ENCODE peak calls at places on chromosomes 13 and 19, in nine cellular contexts. S is A673, H is keratinocyte, F is HepG2, V is H1, T is GM23248, Y is PC-9, Z is GM23338, O is fibroblast of lung. B is an unnamed sample.

GRCh38 chr19:4694211-4694987 is 24.3 kb upstream of the MYDGF start:
- DNase-seq in S (peak; percentile 88), H (peak; percentile 99), F (no peak), V (no peak), T (peak; percentile 85), Y (peak; percentile 88), Z (no peak), O (peak; percentile 98), B (peak; percentile 93)

GRCh38 chr13:109235901-109236300 is 550.5 kb downstream of the IRS2 start:
- DNase-seq in S (no peak), H (peak; percentile 9), F (no peak), V (no peak), T (no peak), Y (no peak), Z (no peak), O (no peak), B (no peak)

GRCh38 chr13:21517576-21517975 is 58.5 kb upstream of the ZDHHC20 start:
- DNase-seq in S (no peak), H (no peak), F (no peak), V (no peak), T (no peak), Y (no peak), Z (no peak), O (no peak), B (no peak)

GRCh38 chr19:11587302-11587972 is 9.8 kb upstream of the ZNF627 start:
- DNase-seq in S (peak; percentile 89), H (no peak), F (peak; percentile 47), V (peak; percentile 33), T (peak; percentile 89), Y (no peak), Z (peak; percentile 85), O (peak; percentile 69), B (peak; percentile 42)

GRCh38 chr13:97224544-97225324 is 2.6 kb downstream of the MBNL2 start:
- DNase-seq in S (no peak), H (no peak), F (peak; percentile 66), V (no peak), T (peak; percentile 65), Y (peak; percentile 80), Z (peak; percentile 69), O (peak; percentile 64), B (no peak)

GRCh38 chr19:45005787-45006186 is 4.5 kb downstream of the RELB start:
- DNase-seq in S (no peak), H (no peak), F (no peak), V (no peak), T (no peak), Y (no peak), Z (no peak), O (no peak), B (no peak)

GRCh38 chr13:47846886-47847285 is 154.2 kb downstream of the SUCLA2 start:
- DNase-seq in S (no peak), H (no peak), F (no peak), V (no peak), T (peak; percentile 15), Y (no peak), Z (no peak), O (no peak), B (no peak)

GRCh38 chr13:49132479-49133002 is 87.6 kb upstream of the MLNR start:
- DNase-seq in S (no peak), H (no peak), F (peak; percentile 42), V (no peak), T (no peak), Y (no peak), Z (no peak), O (no peak), B (no peak)

GRCh38 chr13:113861433-113862030 is 2.3 kb downstream of the GAS6 start:
- DNase-seq in S (no peak), H (no peak), F (no peak), V (no peak), T (no peak), Y (no peak), Z (no peak), O (no peak), B (no peak)

GRCh38 chr13:44609137-44609536 is 33.0 kb upstream of the TSC22D1 start:
- DNase-seq in S (no peak), H (no peak), F (no peak), V (no peak), T (no peak), Y (no peak), Z (peak; percentile 65), O (no peak), B (no peak)

GRCh38 chr13:99948907-99949656 is 22.5 kb downstream of the ZIC5 start:
- DNase-seq in S (no peak), H (no peak), F (no peak), V (no peak), T (no peak), Y (no peak), Z (no peak), O (no peak), B (no peak)

GRCh38 chr13:53343345-53343744 is 314.7 kb downstream of the OLFM4 start:
- DNase-seq in S (no peak), H (no peak), F (no peak), V (peak; percentile 34), T (no peak), Y (no peak), Z (peak; percentile 74), O (no peak), B (no peak)

GRCh38 chr13:53338760-53339159 is 310.1 kb downstream of the OLFM4 start:
- DNase-seq in S (no peak), H (no peak), F (no peak), V (no peak), T (no peak), Y (no peak), Z (no peak), O (no peak), B (no peak)

GRCh38 chr13:53342623-53343022 is 314.0 kb downstream of the OLFM4 start:
- DNase-seq in S (no peak), H (no peak), F (no peak), V (no peak), T (no peak), Y (no peak), Z (peak; percentile 39), O (no peak), B (no peak)

GRCh38 chr13:53341144-53341510 is 312.5 kb downstream of the OLFM4 start:
- DNase-seq in S (no peak), H (no peak), F (no peak), V (no peak), T (no peak), Y (no peak), Z (peak; percentile 10), O (no peak), B (no peak)

GRCh38 chr13:53340505-53341143 is 312.0 kb downstream of the OLFM4 start:
- DNase-seq in S (no peak), H (no peak), F (no peak), V (no peak), T (no peak), Y (no peak), Z (no peak), O (no peak), B (no peak)
- TF ChIP-seq EZH2 in S (no peak), H (no peak), F (no peak), V (no peak), T (no peak), Y (no peak), Z (no peak), O (no peak), B (no peak)

DNA sequence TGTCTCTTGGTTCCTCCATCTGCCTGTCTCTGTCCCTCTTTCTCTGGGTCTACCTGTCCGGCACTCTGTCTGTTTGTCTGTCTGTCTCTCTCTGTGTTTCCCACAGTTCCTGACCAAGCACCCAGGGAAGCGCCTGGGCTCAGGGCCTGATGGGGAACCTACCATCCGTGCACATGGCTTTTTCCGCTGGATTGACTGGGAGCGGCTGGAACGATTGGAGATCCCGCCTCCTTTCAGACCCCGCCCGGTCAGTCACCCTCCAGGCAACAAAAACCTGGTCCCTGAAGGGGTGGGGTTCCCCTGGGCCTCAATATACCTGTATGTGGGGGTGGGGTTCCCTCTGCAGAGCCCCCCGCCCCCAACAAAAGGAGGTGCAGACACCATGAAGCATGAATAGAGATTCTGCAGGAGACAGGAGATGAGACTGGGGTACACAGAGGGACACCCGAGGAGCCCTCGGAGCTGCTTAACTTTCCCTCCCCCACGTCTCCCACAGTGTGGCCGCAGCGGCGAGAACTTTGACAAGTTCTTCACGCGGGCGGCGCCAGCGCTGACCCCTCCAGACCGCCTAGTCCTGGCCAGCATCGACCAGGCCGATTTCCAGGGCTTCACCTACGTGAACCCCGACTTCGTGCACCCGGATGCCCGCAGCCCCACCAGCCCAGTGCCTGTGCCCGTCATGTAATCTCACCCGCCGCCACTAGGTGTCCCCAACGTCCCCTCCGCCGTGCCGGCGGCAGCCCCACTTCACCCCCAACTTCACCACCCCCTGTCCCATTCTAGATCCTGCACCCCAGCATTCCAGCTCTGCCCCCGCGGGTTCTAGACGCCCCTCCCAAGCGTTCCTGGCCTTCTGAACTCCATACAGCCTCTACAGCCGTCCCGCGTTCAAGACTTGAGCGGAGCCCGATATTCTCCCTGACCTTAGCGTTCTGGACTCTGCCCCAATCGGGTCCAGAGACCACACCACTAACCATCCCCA is 2.6 kb upstream of the CACNG7 start:
- DNase-seq in S (peak; percentile 55), H (no peak), F (no peak), V (no peak), T (peak; percentile 45), Y (no peak), Z (peak; percentile 81), O (no peak), B (no peak)
- TF ChIP-seq EZH2 in S (no peak), H (peak; percentile 45), F (peak; percentile 55), V (no peak), T (peak; percentile 45), Y (no peak), Z (no peak), O (no peak), B (no peak)

DNA sequence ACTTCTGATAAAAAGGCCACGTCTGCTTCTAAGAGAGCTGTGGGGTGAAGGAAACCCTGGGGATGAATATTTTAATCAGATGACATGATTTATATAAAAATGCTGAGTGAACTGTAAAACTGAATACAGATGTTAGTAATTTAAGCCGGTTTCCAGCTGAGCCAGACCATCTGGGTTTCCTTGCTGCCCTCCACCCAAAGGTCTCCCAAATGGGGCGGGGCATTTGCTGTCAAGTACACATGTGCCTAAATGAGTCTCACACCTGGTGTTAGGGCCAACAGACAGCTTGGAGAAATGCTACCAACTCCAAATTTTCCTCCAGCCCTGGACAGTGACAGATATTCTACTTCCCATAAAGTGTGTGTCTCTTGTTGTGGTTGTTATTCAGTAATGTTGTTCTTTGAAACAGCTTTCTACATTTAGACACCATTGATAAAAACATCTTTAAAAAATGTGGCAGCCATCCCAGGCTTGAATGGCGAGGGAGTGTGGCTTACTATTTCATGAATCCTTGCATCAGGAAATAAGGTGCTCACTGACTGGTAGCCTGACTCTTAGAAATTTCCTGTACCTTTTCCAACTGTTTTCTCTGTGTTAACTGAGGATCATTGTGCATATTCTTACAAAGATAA is 350.4 kb downstream of the MTUS2 start:
- DNase-seq in S (peak; percentile 10), H (no peak), F (no peak), V (no peak), T (no peak), Y (no peak), Z (no peak), O (peak; percentile 21), B (no peak)
- TF ChIP-seq EZH2 in S (no peak), H (no peak), F (no peak), V (no peak), T (no peak), Y (no peak), Z (no peak), O (no peak), B (no peak)

DNA sequence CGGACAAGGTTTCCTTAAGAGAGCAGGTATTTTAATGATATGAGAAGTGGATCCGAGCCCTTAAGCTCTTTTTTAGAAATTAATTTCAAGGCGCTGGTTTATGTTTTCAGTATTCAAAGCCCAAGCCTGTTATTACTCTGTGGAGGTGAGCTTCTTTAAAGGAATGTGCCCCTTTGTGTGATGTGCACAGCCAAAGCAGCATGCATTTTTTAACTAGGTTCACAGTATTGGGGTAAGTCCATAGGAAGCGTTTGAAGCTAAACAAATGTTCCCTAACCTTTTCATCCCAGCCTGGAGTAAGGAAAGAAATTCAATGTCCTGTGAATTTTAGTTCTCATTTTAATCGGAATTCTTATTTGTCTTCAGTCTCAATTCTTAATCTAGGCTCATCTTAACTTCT is 217.5 kb downstream of the KCTD12 start:
- DNase-seq in S (no peak), H (no peak), F (no peak), V (no peak), T (no peak), Y (no peak), Z (no peak), O (no peak), B (no peak)
- TF ChIP-seq EZH2 in S (no peak), H (no peak), F (no peak), V (no peak), T (no peak), Y (no peak), Z (no peak), O (no peak), B (no peak)

B was measured in HCT116.